ENCODE peak calls at places on chromosome 15, in eight cellular contexts. E is foreskin fibroblast, W is brain microvascular endothelial cell, S is colonic mucosa, A is GM20000, K is K562, G is breast epithelium, Y is cardiac muscle cell. D is an unnamed sample.

GRCh38 chr15:44812029-44812517 is 75.7 kb downstream of the TRIM69 start:
- DNase-seq in E (no peak), W (no peak), S (peak; percentile 95), A (no peak), K (no peak), G (no peak), Y (no peak), D (no peak)

GRCh38 chr15:83837946-83838571 is 184.1 kb downstream of the ADAMTSL3 start:
- DNase-seq in E (no peak), W (peak; percentile 32), S (no peak), A (peak; percentile 28), K (peak; percentile 15), G (no peak), Y (peak; percentile 46), D (peak; percentile 12)

GRCh38 chr15:88985547-88986393 is 72.6 kb upstream of the MFGE8 start:
- DNase-seq in E (no peak), W (no peak), S (no peak), A (no peak), K (peak; percentile 92), G (no peak), Y (no peak), D (no peak)

GRCh38 chr15:58440181-58440910 is 8.6 kb downstream of the LIPC start:
- DNase-seq in E (peak; percentile 61), W (peak; percentile 45), S (peak; percentile 65), A (no peak), K (no peak), G (no peak), Y (peak; percentile 27), D (no peak)

GRCh38 chr15:78838480-78838879 is 27.2 kb upstream of the ADAMTS7 start:
- DNase-seq in E (no peak), W (no peak), S (no peak), A (no peak), K (no peak), G (no peak), Y (peak; percentile 38), D (no peak)

GRCh38 chr15:90266061-90266431 is 574 bp downstream of the NGRN start:
- DNase-seq in E (peak; percentile 5), W (peak; percentile 20), S (peak; percentile 60), A (peak; percentile 40), K (peak; percentile 64), G (no peak), Y (peak; percentile 31), D (no peak)

GRCh38 chr15:62190257-62190656 is 25.2 kb upstream of the C2CD4B start:
- DNase-seq in E (no peak), W (no peak), S (no peak), A (no peak), K (no peak), G (no peak), Y (no peak), D (no peak)

GRCh38 chr15:91522609-91523332 is 330.7 kb upstream of the SLCO3A1 start:
- DNase-seq in E (peak; percentile 11), W (no peak), S (no peak), A (no peak), K (peak; percentile 15), G (no peak), Y (peak; percentile 43), D (no peak)

GRCh38 chr15:29449136-29449535 is 179.5 kb upstream of the NSMCE3 start:
- DNase-seq in E (no peak), W (peak; percentile 9), S (no peak), A (no peak), K (peak; percentile 19), G (no peak), Y (no peak), D (peak; percentile 25)

GRCh38 chr15:82830427-82831173 is 21.2 kb downstream of the WHAMM start:
- DNase-seq in E (no peak), W (no peak), S (no peak), A (no peak), K (no peak), G (no peak), Y (no peak), D (no peak)

GRCh38 chr15:69232144-69232543 is 66.6 kb upstream of the PAQR5 start:
- DNase-seq in E (peak; percentile 20), W (no peak), S (no peak), A (no peak), K (no peak), G (no peak), Y (peak; percentile 13), D (no peak)

GRCh38 chr15:34366271-34367043 is 539 bp downstream of the LPCAT4 start:
- DNase-seq in E (peak; percentile 29), W (no peak), S (peak; percentile 91), A (peak; percentile 62), K (peak; percentile 84), G (no peak), Y (peak; percentile 67), D (peak; percentile 59)

GRCh38 chr15:70280781-70281180 is 183.1 kb upstream of the TLE3 start:
- DNase-seq in E (no peak), W (no peak), S (no peak), A (no peak), K (no peak), G (peak; percentile 31), Y (no peak), D (no peak)

GRCh38 chr15:81235781-81236507 is 39.3 kb downstream of the IL16 start:
- DNase-seq in E (peak; percentile 82), W (peak; percentile 94), S (no peak), A (no peak), K (peak; percentile 23), G (no peak), Y (peak; percentile 96), D (no peak)

GRCh38 chr15:78634251-78635145 is 6.5 kb downstream of the CHRNB4 start:
- DNase-seq in E (no peak), W (no peak), S (no peak), A (no peak), K (no peak), G (peak; percentile 33), Y (no peak), D (no peak)

GRCh38 chr15:80777137-80777536 is 2.0 kb upstream of the CEMIP start:
- DNase-seq in E (peak; percentile 89), W (peak; percentile 80), S (peak; percentile 71), A (no peak), K (no peak), G (no peak), Y (peak; percentile 95), D (no peak)

GRCh38 chr15:71096676-71097075 is 18.6 kb upstream of the THSD4 start:
- DNase-seq in E (no peak), W (peak; percentile 57), S (peak; percentile 20), A (no peak), K (no peak), G (no peak), Y (no peak), D (no peak)

DNA sequence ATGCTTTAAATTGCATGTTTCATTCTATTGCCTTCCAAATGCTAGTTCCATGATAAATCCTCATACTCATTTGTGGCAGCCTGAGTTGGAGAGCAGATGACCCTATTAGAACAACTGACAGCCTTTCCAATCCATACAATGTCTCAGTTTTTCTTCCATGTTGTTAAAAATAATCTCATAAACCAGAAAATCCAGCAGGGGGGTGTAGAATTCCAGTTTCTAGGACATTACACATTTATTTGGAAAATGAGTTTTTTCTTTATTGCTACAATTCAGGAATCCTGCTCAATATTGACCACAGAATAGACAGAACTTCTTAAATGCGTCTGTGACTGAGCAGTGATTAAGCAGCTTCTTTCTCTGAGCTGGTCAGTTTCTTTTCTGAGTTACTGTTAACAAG is 174.2 kb upstream of the ATP10A start:
- DNase-seq in E (no peak), W (no peak), S (no peak), A (no peak), K (no peak), G (no peak), Y (no peak), D (no peak)
- TF ChIP-seq CTCF in E (no peak), W (no peak), S (no peak), A (no peak), K (no peak), G (no peak), Y (no peak), D (no peak)

GRCh38 chr15:72559781-72560180 is 85.7 kb downstream of the ARIH1 start:
- DNase-seq in E (no peak), W (no peak), S (no peak), A (no peak), K (no peak), G (no peak), Y (no peak), D (no peak)

GRCh38 chr15:72554471-72555425 is 80.6 kb downstream of the ARIH1 start:
- DNase-seq in E (peak; percentile 6), W (peak; percentile 94), S (no peak), A (no peak), K (peak; percentile 3), G (no peak), Y (peak; percentile 65), D (no peak)
- TF ChIP-seq CTCF in E (no peak), W (no peak), S (no peak), A (no peak), K (no peak), G (no peak), Y (no peak), D (no peak)

GRCh38 chr15:49622561-49622960 is 1.7 kb downstream of the DTWD1 start:
- DNase-seq in E (no peak), W (no peak), S (no peak), A (no peak), K (peak; percentile 31), G (no peak), Y (peak; percentile 58), D (no peak)

GRCh38 chr15:49620658-49621326 is at the start of the genes DTWD1 and FAM227B:
- DNase-seq in E (peak; percentile 99), W (peak; percentile 97), S (peak; percentile 97), A (peak; percentile 89), K (peak; percentile 98), G (peak; percentile 95), Y (peak; percentile 100), D (peak; percentile 86)

GRCh38 chr15:49619226-49619625 is 1.4 kb downstream of the FAM227B start:
- DNase-seq in E (no peak), W (no peak), S (no peak), A (no peak), K (peak; percentile 58), G (no peak), Y (no peak), D (no peak)

GRCh38 chr15:49621327-49622210 is 721 bp downstream of the DTWD1 start:
- DNase-seq in E (no peak), W (no peak), S (peak; percentile 18), A (no peak), K (peak; percentile 31), G (no peak), Y (peak; percentile 27), D (no peak)

GRCh38 chr15:49620174-49620573 is 444 bp downstream of the FAM227B start:
- DNase-seq in E (no peak), W (no peak), S (peak; percentile 18), A (no peak), K (peak; percentile 20), G (no peak), Y (peak; percentile 81), D (no peak)
- TF ChIP-seq CTCF in E (no peak), W (no peak), S (no peak), A (no peak), K (no peak), G (peak; percentile 31), Y (no peak), D (no peak)

DNA sequence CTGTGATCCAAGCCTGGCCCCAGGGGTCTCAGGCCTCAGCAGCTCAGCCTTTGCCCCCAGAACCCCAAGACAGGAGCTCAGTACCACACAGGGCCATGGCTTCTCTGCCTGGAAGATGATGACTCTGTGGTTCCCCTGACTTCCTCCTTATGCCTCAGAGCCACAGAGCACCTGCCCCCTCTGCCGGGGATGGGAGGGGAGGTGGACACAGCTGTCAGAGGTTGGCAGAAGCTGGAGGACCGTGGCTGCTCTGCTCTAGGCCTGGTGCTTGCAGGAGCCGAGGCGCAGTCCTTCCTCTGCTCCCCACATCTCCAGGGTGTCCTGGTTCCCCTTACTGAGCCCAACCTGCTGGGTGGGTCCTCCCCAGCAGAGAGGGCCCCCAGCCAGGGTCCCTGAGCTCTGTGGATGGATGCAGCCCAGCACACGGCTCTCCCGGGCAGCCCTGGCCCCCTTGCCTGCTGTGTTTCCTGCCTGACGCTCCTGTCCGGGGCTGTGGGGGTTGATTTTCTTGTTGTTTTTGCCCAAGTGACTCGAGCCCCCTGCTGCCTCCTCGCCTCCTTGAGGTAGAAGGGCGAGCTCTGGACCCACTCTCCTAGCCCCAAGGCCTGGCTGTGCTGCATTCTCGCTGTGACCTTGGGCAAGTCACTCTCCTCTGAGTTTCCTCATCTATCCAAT is 36.6 kb downstream of the PSTPIP1 start:
- DNase-seq in E (no peak), W (no peak), S (peak; percentile 30), A (peak; percentile 72), K (peak; percentile 21), G (peak; percentile 28), Y (no peak), D (peak; percentile 8)
- TF ChIP-seq CTCF in E (no peak), W (no peak), S (no peak), A (peak; percentile 18), K (peak; percentile 25), G (no peak), Y (no peak), D (no peak)

D was measured in progenitor cell of endocrine pancreas.